ENCODE peak calls at places on chromosomes 12 and 14, in five cellular contexts. U is stomach, X is suprapubic skin, L is HepG2, N is GM12878. W is an unnamed sample.

GRCh38 chr12:117514016-117514415 is 152.6 kb upstream of the NOS1 start:
- DNase-seq in U (peak; percentile 50), X (no peak), N (no peak), L (no peak), W (no peak)

GRCh38 chr12:112381421-112381897 is 772 bp downstream of the HECTD4 start:
- DNase-seq in L (no peak), U (peak; percentile 27), N (no peak), X (peak; percentile 66), W (no peak)

GRCh38 chr12:127398026-127398715 is 868.8 kb upstream of the TMEM132C start:
- DNase-seq in U (no peak), L (no peak), X (no peak), N (no peak), W (peak; percentile 57)

GRCh38 chr14:25953532-25954144 is 644.2 kb downstream of the NOVA1 start:
- DNase-seq in L (no peak), N (no peak), X (no peak), U (no peak), W (no peak)

GRCh38 chr14:53526190-53526589 is 373.1 kb upstream of the DDHD1 start:
- DNase-seq in N (no peak), X (no peak), L (no peak), U (no peak), W (no peak)

GRCh38 chr14:93332032-93332852 is 594 bp downstream of the BTBD7 start:
- DNase-seq in X (peak; percentile 73), L (peak; percentile 40), N (no peak), U (peak; percentile 74), W (no peak)

GRCh38 chr14:77752266-77752665 is 8.7 kb downstream of the SNW1 start:
- DNase-seq in N (no peak), L (no peak), U (no peak), X (no peak), W (no peak)

GRCh38 chr12:94208433-94208921 is 60.1 kb downstream of the PLXNC1 start:
- DNase-seq in N (no peak), L (no peak), U (no peak), X (no peak), W (no peak)

GRCh38 chr14:76773188-76773885 is 12.1 kb downstream of the VASH1 start:
- DNase-seq in X (no peak), N (no peak), U (no peak), L (peak; percentile 41), W (no peak)

GRCh38 chr14:30906752-30907658 is 32.6 kb downstream of the COCH start:
- DNase-seq in N (no peak), U (no peak), L (peak; percentile 58), X (no peak), W (no peak)

GRCh38 chr14:105641075-105641937 is 114.9 kb downstream of the TMEM121 start:
- DNase-seq in N (no peak), U (no peak), L (no peak), X (no peak), W (no peak)

GRCh38 chr14:85178869-85179268 is 351.1 kb upstream of the FLRT2 start:
- DNase-seq in X (no peak), N (no peak), L (no peak), U (no peak), W (no peak)

GRCh38 chr12:26821212-26821701 is 11.7 kb downstream of the ITPR2 start:
- DNase-seq in X (no peak), U (no peak), L (no peak), N (no peak), W (no peak)

GRCh38 chr14:88706425-88706824 is 86.3 kb downstream of the EML5 start:
- DNase-seq in U (no peak), L (no peak), X (no peak), N (no peak), W (no peak)

GRCh38 chr12:120739031-120739762 is 13.6 kb downstream of the ACADS start:
- DNase-seq in L (no peak), N (no peak), U (no peak), X (no peak), W (no peak)

GRCh38 chr14:37602605-37603453 is 7.4 kb downstream of the TTC6 start:
- DNase-seq in L (peak; percentile 98), X (no peak), U (no peak), N (no peak), W (peak; percentile 72)

DNA sequence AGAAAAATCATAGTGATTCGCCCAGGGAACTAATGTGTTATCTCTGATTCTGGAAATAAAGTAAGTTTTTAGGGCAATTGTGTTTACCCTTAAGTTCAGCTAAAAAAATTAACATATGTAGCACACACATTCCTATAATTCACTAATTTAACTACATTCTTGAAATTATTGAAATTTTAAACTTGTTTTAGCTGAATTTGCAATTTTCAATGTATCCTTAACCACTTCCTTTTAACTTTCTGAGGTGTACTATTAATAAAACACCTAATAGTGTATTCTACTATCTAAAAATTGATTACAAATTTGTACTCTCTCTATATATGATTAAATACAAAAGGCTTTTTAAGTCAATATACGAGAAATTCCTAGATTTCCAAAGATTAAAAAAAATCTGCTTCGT is 2.2 kb downstream of the KLHL28 start:
- DNase-seq in N (no peak), U (no peak), L (no peak), X (no peak), W (no peak)
- H3K4me1 ChIP-seq in N (no peaks in the 10 kb centered on the region), U (peaks cover 30% of the 10 kb centered on the region), L (peaks cover 38% of the 10 kb centered on the region), X (peaks cover 57% of the 10 kb centered on the region), W (peaks cover 19% of the 10 kb centered on the region)

DNA sequence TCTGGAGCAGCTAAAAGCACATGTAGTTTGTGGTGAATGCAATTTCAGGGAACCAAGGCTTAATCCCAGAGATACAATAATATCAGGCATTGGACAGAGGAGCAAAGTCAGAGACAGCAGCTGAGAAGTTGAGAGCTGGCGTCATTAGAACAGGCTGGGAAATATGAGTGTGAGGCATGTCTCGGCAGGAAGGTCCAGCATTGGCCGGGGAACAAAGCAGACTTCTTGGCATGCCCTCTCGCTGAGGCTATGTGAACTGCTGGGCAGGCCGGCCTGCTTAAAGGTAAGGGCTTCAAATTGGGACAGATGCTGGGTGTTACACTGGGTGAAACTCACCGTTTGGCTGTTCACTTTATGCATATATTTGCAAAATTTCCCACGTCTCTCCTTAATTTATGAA is 125.4 kb downstream of the CAND1 start:
- DNase-seq in N (no peak), L (no peak), X (no peak), U (no peak), W (no peak)
- H3K27ac ChIP-seq in N (no peak overlapping the region), L (no peak overlapping the region), X (no peak overlapping the region), U (no peak overlapping the region), W (no peak overlapping the region)

GRCh38 chr12:105590571-105590970 is 260.1 kb downstream of the C12orf75 start:
- DNase-seq in X (no peak), N (no peak), L (no peak), U (no peak), W (no peak)

GRCh38 chr12:105587237-105587636 is 256.7 kb downstream of the C12orf75 start:
- DNase-seq in X (no peak), U (no peak), L (no peak), N (no peak), W (no peak)

DNA sequence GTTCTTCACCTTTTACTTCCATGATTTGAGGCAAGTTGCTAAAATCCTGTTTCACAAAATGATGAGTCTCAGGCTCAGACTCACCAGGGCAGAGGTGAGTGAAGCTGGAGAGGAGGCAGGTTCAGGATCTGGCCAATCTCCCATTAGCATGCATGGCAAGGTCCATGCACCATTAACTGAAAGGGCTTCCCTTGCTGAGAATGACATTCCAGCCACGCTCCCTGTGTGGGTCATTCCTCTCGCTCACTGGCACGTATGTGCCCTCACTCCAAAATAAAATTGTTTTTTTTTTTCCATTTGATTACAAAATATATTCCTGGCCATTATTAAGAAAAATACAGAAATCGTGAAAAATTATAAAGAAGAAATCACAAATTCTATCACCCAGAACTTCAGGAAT is 257.6 kb downstream of the C12orf75 start:
- DNase-seq in X (no peak), L (no peak), U (no peak), N (no peak), W (no peak)
- TF ChIP-seq EP300 in X (no peak), L (no peak), U (no peak), N (no peak), W (no peak)

GRCh38 chr14:74580275-74580672 is 31.8 kb downstream of the LTBP2 start:
- DNase-seq in X (no peak), N (no peak), U (no peak), L (no peak), W (no peak)
- H3K4me1 ChIP-seq in X (peaks cover 54% of the 10 kb centered on the region), N (no peaks in the 10 kb centered on the region), U (no peaks in the 10 kb centered on the region), L (peaks cover 18% of the 10 kb centered on the region), W (peaks cover 70% of the 10 kb centered on the region)

GRCh38 chr12:69330475-69331473 is 17.4 kb upstream of the LYZ start:
- DNase-seq in X (no peak), N (no peak), L (no peak), U (peak; percentile 79), W (no peak)
- H3K27ac ChIP-seq in X (no peak overlapping the region), N (no peak overlapping the region), L (peak overlapping the region; percentile 99), U (peak overlapping the region; percentile 84), W (no peak overlapping the region)

GRCh38 chr12:325886-326285 is 63.2 kb downstream of the KDM5A start:
- DNase-seq in L (no peak), N (no peak), U (no peak), X (no peak), W (no peak)

GRCh38 chr12:321606-322326 is 59.1 kb upstream of the SLC6A13 start:
- DNase-seq in N (no peak), L (peak; percentile 30), U (no peak), X (no peak), W (no peak)

GRCh38 chr12:319116-319515 is 56.5 kb upstream of the SLC6A13 start:
- DNase-seq in X (no peak), N (no peak), L (no peak), U (no peak), W (no peak)

DNA sequence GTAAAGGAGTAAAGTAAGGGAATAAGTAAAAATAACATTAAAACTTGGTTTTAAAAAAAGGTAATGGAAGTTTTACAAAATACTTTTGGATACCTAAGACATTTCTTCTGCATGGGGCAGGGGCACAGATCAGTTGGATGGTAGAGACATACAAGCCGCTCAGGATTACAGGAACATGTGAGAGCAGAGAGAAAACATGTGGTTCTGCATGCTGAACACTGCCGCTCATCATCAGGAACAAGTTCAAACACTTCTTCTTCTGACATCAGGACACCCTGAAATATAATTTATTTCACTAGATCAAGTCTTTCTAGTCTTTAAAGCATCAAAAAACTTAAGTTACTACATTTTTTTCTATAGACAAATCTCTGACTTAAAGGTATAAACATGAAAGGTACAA is 60.9 kb upstream of the SLC6A13 start:
- DNase-seq in L (no peak), N (no peak), U (no peak), X (no peak), W (no peak)
- TF ChIP-seq EP300 in L (no peak), N (no peak), U (no peak), X (no peak), W (no peak)

DNA sequence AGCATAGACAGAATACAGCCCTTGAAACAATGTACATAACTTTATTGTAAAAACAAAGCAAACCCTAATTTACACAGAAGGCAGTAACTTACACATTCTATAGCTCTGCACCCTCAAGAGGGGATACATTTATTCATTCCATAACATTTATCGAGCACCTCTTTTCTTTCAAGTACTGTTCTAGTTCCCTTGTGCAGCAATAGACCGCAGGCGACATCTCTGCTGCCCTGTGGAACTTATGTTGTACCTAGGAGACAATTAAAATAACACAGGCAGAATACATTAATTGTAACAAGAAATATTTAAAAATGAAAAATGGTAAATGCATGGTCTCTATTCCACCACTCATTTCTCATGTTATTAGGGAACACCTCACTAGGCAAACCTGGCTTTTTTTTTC is 1.4 kb upstream of the ARHGDIB start:
- DNase-seq in L (no peak), X (no peak), N (no peak), U (no peak), W (no peak)
- H3K4me1 ChIP-seq in L (no peaks in the 10 kb centered on the region), X (peaks cover 35% of the 10 kb centered on the region), N (no peaks in the 10 kb centered on the region), U (no peaks in the 10 kb centered on the region), W (peaks cover 28% of the 10 kb centered on the region)

GRCh38 chr12:8709124-8709830 is 11.5 kb downstream of the RIMKLB start:
- DNase-seq in X (no peak), L (no peak), U (peak; percentile 53), N (no peak), W (no peak)
- H3K27ac ChIP-seq in X (peak overlapping the region; percentile 43), L (no peak overlapping the region), U (peak overlapping the region; percentile 60), N (no peak overlapping the region), W (peak overlapping the region; percentile 48)

W was measured in esophagus muscularis mucosa.